ENCODE peak calls at places on chromosomes 16 and 17, in nine cellular contexts. One of them, this sample, is unnamed.

GRCh38 chr16:49533436-49533835 is 159.8 kb downstream of the C16orf78 start:
- DNase-seq in adrenal gland: no peak
- DNase-seq in HCT116: no peak
- DNase-seq in choroid plexus epithelial cell: no peak
- DNase-seq in AG10803: no peak
- DNase-seq in lower lobe of right lung: no peak
- DNase-seq in WERI-Rb-1: no peak
- DNase-seq in left lung: no peak
- DNase-seq in cardiac fibroblast: no peak
- DNase-seq in this sample: no peak

GRCh38 chr16:8864480-8864879 is 4.3 kb downstream of the CARHSP1 start:
- DNase-seq in adrenal gland: no peak
- DNase-seq in HCT116: no peak
- DNase-seq in choroid plexus epithelial cell: no peak
- DNase-seq in AG10803: no peak
- DNase-seq in lower lobe of right lung: no peak
- DNase-seq in WERI-Rb-1: no peak
- DNase-seq in left lung: peak
- DNase-seq in cardiac fibroblast: no peak
- DNase-seq in this sample: no peak

GRCh38 chr16:17803625-17804410 is 333.1 kb upstream of the XYLT1 start:
- DNase-seq in adrenal gland: no peak
- DNase-seq in HCT116: no peak
- DNase-seq in choroid plexus epithelial cell: peak
- DNase-seq in AG10803: peak
- DNase-seq in lower lobe of right lung: no peak
- DNase-seq in WERI-Rb-1: no peak
- DNase-seq in left lung: no peak
- DNase-seq in cardiac fibroblast: peak
- DNase-seq in this sample: peak

GRCh38 chr16:48081656-48082055 is 74.1 kb downstream of the ABCC12 start:
- DNase-seq in adrenal gland: peak
- DNase-seq in HCT116: no peak
- DNase-seq in choroid plexus epithelial cell: peak
- DNase-seq in AG10803: peak
- DNase-seq in lower lobe of right lung: no peak
- DNase-seq in WERI-Rb-1: no peak
- DNase-seq in left lung: no peak
- DNase-seq in cardiac fibroblast: peak
- DNase-seq in this sample: peak

GRCh38 chr17:1629647-1630310 is 1.1 kb upstream of the SLC43A2 start:
- DNase-seq in adrenal gland: peak
- DNase-seq in HCT116: peak
- DNase-seq in choroid plexus epithelial cell: peak
- DNase-seq in AG10803: peak
- DNase-seq in lower lobe of right lung: peak
- DNase-seq in WERI-Rb-1: peak
- DNase-seq in left lung: peak
- DNase-seq in cardiac fibroblast: peak
- DNase-seq in this sample: no peak

GRCh38 chr16:23856345-23856744 is 20.6 kb downstream of the PRKCB start:
- DNase-seq in adrenal gland: no peak
- DNase-seq in HCT116: no peak
- DNase-seq in choroid plexus epithelial cell: no peak
- DNase-seq in AG10803: no peak
- DNase-seq in lower lobe of right lung: no peak
- DNase-seq in WERI-Rb-1: no peak
- DNase-seq in left lung: no peak
- DNase-seq in cardiac fibroblast: no peak
- DNase-seq in this sample: no peak

GRCh38 chr17:9907883-9908648 is 3.0 kb upstream of the RCVRN start:
- DNase-seq in adrenal gland: no peak
- DNase-seq in HCT116: no peak
- DNase-seq in choroid plexus epithelial cell: peak
- DNase-seq in AG10803: no peak
- DNase-seq in lower lobe of right lung: no peak
- DNase-seq in WERI-Rb-1: no peak
- DNase-seq in left lung: no peak
- DNase-seq in cardiac fibroblast: no peak
- DNase-seq in this sample: no peak

GRCh38 chr17:32142857-32143524 is 689 bp downstream of the RHOT1 start:
- DNase-seq in adrenal gland: peak
- DNase-seq in HCT116: peak
- DNase-seq in choroid plexus epithelial cell: peak
- DNase-seq in AG10803: peak
- DNase-seq in lower lobe of right lung: peak
- DNase-seq in WERI-Rb-1: peak
- DNase-seq in left lung: peak
- DNase-seq in cardiac fibroblast: peak
- DNase-seq in this sample: no peak

GRCh38 chr17:12180644-12181261 is 160.1 kb downstream of the MAP2K4 start:
- DNase-seq in adrenal gland: peak
- DNase-seq in HCT116: peak
- DNase-seq in choroid plexus epithelial cell: peak
- DNase-seq in AG10803: peak
- DNase-seq in lower lobe of right lung: no peak
- DNase-seq in WERI-Rb-1: peak
- DNase-seq in left lung: no peak
- DNase-seq in cardiac fibroblast: peak
- DNase-seq in this sample: peak

GRCh38 chr16:11152205-11152604 is 103.8 kb downstream of the SOCS1 start:
- DNase-seq in adrenal gland: no peak
- DNase-seq in HCT116: no peak
- DNase-seq in choroid plexus epithelial cell: no peak
- DNase-seq in AG10803: no peak
- DNase-seq in lower lobe of right lung: no peak
- DNase-seq in WERI-Rb-1: peak
- DNase-seq in left lung: peak
- DNase-seq in cardiac fibroblast: no peak
- DNase-seq in this sample: no peak

GRCh38 chr17:48194097-48194550 is 86.6 kb downstream of the SNX11 start:
- DNase-seq in adrenal gland: no peak
- DNase-seq in HCT116: peak
- DNase-seq in choroid plexus epithelial cell: no peak
- DNase-seq in AG10803: peak
- DNase-seq in lower lobe of right lung: no peak
- DNase-seq in WERI-Rb-1: no peak
- DNase-seq in left lung: no peak
- DNase-seq in cardiac fibroblast: no peak
- DNase-seq in this sample: no peak

GRCh38 chr16:22220714-22221113 is 14.6 kb downstream of the EEF2K start:
- DNase-seq in adrenal gland: peak
- DNase-seq in HCT116: no peak
- DNase-seq in choroid plexus epithelial cell: no peak
- DNase-seq in AG10803: no peak
- DNase-seq in lower lobe of right lung: no peak
- DNase-seq in WERI-Rb-1: no peak
- DNase-seq in left lung: no peak
- DNase-seq in cardiac fibroblast: peak
- DNase-seq in this sample: no peak

GRCh38 chr17:80964859-80965580 is 26.6 kb upstream of the CHMP6 start:
- DNase-seq in adrenal gland: no peak
- DNase-seq in HCT116: no peak
- DNase-seq in choroid plexus epithelial cell: no peak
- DNase-seq in AG10803: no peak
- DNase-seq in lower lobe of right lung: peak
- DNase-seq in WERI-Rb-1: no peak
- DNase-seq in left lung: peak
- DNase-seq in cardiac fibroblast: no peak
- DNase-seq in this sample: no peak

GRCh38 chr17:51662204-51663056 is 402.1 kb downstream of the UTP18 start:
- DNase-seq in adrenal gland: no peak
- DNase-seq in HCT116: no peak
- DNase-seq in choroid plexus epithelial cell: no peak
- DNase-seq in AG10803: no peak
- DNase-seq in lower lobe of right lung: no peak
- DNase-seq in WERI-Rb-1: no peak
- DNase-seq in left lung: no peak
- DNase-seq in cardiac fibroblast: no peak
- DNase-seq in this sample: no peak

GRCh38 chr17:48612456-48612853 is 1.6 kb upstream of the HOXB7 start:
- DNase-seq in adrenal gland: no peak
- DNase-seq in HCT116: no peak
- DNase-seq in choroid plexus epithelial cell: no peak
- DNase-seq in AG10803: no peak
- DNase-seq in lower lobe of right lung: no peak
- DNase-seq in WERI-Rb-1: no peak
- DNase-seq in left lung: no peak
- DNase-seq in cardiac fibroblast: no peak
- DNase-seq in this sample: no peak

GRCh38 chr16:10878644-10879498 is 1.9 kb downstream of the CIITA start:
- DNase-seq in adrenal gland: peak
- DNase-seq in HCT116: no peak
- DNase-seq in choroid plexus epithelial cell: peak
- DNase-seq in AG10803: peak
- DNase-seq in lower lobe of right lung: peak
- DNase-seq in WERI-Rb-1: no peak
- DNase-seq in left lung: peak
- DNase-seq in cardiac fibroblast: peak
- DNase-seq in this sample: no peak

GRCh38 chr17:76623271-76624146 is 20.0 kb downstream of the ST6GALNAC1 start:
- DNase-seq in adrenal gland: peak
- DNase-seq in HCT116: peak
- DNase-seq in choroid plexus epithelial cell: peak
- DNase-seq in AG10803: peak
- DNase-seq in lower lobe of right lung: peak
- DNase-seq in WERI-Rb-1: peak
- DNase-seq in left lung: peak
- DNase-seq in cardiac fibroblast: peak
- DNase-seq in this sample: no peak

DNA sequence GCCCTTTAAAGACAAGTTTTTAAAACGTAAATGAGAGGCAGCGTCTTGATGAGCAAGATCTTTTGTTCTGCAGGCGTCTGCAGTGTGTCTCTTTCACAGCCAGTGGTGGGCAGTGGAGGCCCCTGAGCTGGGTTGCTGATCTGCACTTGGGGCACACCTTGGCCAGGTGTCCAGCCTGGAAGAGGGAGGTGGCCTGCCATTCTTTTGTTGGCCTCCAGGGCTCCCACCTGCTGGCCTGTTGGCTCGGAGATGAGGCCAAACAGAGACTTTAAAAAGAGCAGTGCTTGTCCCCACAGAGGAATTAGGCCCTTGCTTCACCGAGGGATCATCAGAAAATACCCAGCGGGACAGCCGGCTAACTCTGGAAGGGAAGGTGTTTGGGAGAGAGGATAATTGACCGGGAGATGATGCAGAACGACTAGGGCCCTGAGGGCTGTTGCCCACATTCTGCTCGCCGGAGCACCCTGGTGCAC is 145.9 kb upstream of the PLCG2 start:
- DNase-seq in adrenal gland: no peak
- DNase-seq in HCT116: no peak
- DNase-seq in choroid plexus epithelial cell: no peak
- DNase-seq in AG10803: no peak
- DNase-seq in lower lobe of right lung: no peak
- DNase-seq in WERI-Rb-1: peak
- DNase-seq in left lung: peak
- DNase-seq in cardiac fibroblast: no peak
- DNase-seq in this sample: no peak
- H3K4me3 ChIP-seq in adrenal gland: no peak
- H3K4me3 ChIP-seq in HCT116: peak
- H3K4me3 ChIP-seq in choroid plexus epithelial cell: no peak
- H3K4me3 ChIP-seq in AG10803: no peak
- H3K4me3 ChIP-seq in lower lobe of right lung: no peak
- H3K4me3 ChIP-seq in WERI-Rb-1: no peak
- H3K4me3 ChIP-seq in left lung: no peak
- H3K4me3 ChIP-seq in cardiac fibroblast: no peak
- H3K4me3 ChIP-seq in this sample: no peak

GRCh38 chr16:12558641-12559040 is 245.0 kb downstream of the CPPED1 start:
- DNase-seq in adrenal gland: no peak
- DNase-seq in HCT116: no peak
- DNase-seq in choroid plexus epithelial cell: no peak
- DNase-seq in AG10803: no peak
- DNase-seq in lower lobe of right lung: no peak
- DNase-seq in WERI-Rb-1: no peak
- DNase-seq in left lung: no peak
- DNase-seq in cardiac fibroblast: no peak
- DNase-seq in this sample: no peak
- TF ChIP-seq CTCF in adrenal gland: no peak
- TF ChIP-seq CTCF in HCT116: peak
- TF ChIP-seq CTCF in choroid plexus epithelial cell: no peak
- TF ChIP-seq CTCF in AG10803: no peak
- TF ChIP-seq CTCF in lower lobe of right lung: no peak
- TF ChIP-seq CTCF in WERI-Rb-1: no peak
- TF ChIP-seq CTCF in left lung: no peak
- TF ChIP-seq CTCF in cardiac fibroblast: no peak
- TF ChIP-seq CTCF in this sample: no peak

GRCh38 chr17:28722413-28723158 is 2.8 kb downstream of the RPL23A start:
- DNase-seq in adrenal gland: no peak
- DNase-seq in HCT116: no peak
- DNase-seq in choroid plexus epithelial cell: no peak
- DNase-seq in AG10803: no peak
- DNase-seq in lower lobe of right lung: no peak
- DNase-seq in WERI-Rb-1: no peak
- DNase-seq in left lung: peak
- DNase-seq in cardiac fibroblast: no peak
- DNase-seq in this sample: no peak

GRCh38 chr17:28725166-28725659 is 820 bp downstream of the TLCD1 start:
- DNase-seq in adrenal gland: no peak
- DNase-seq in HCT116: peak
- DNase-seq in choroid plexus epithelial cell: peak
- DNase-seq in AG10803: peak
- DNase-seq in lower lobe of right lung: no peak
- DNase-seq in WERI-Rb-1: peak
- DNase-seq in left lung: peak
- DNase-seq in cardiac fibroblast: peak
- DNase-seq in this sample: no peak

GRCh38 chr17:28725660-28726395 is at the start of gene TLCD1:
- DNase-seq in adrenal gland: peak
- DNase-seq in HCT116: no peak
- DNase-seq in choroid plexus epithelial cell: peak
- DNase-seq in AG10803: peak
- DNase-seq in lower lobe of right lung: peak
- DNase-seq in WERI-Rb-1: peak
- DNase-seq in left lung: peak
- DNase-seq in cardiac fibroblast: peak
- DNase-seq in this sample: no peak

GRCh38 chr17:28724500-28725165 is 1.4 kb downstream of the TLCD1 start:
- DNase-seq in adrenal gland: no peak
- DNase-seq in HCT116: no peak
- DNase-seq in choroid plexus epithelial cell: no peak
- DNase-seq in AG10803: no peak
- DNase-seq in lower lobe of right lung: no peak
- DNase-seq in WERI-Rb-1: no peak
- DNase-seq in left lung: no peak
- DNase-seq in cardiac fibroblast: no peak
- DNase-seq in this sample: no peak

GRCh38 chr17:28723159-28723835 is 2.7 kb downstream of the TLCD1 start:
- DNase-seq in adrenal gland: no peak
- DNase-seq in HCT116: no peak
- DNase-seq in choroid plexus epithelial cell: no peak
- DNase-seq in AG10803: no peak
- DNase-seq in lower lobe of right lung: no peak
- DNase-seq in WERI-Rb-1: no peak
- DNase-seq in left lung: no peak
- DNase-seq in cardiac fibroblast: no peak
- DNase-seq in this sample: no peak
- H3K4me3 ChIP-seq in adrenal gland: no peak
- H3K4me3 ChIP-seq in HCT116: peak
- H3K4me3 ChIP-seq in choroid plexus epithelial cell: no peak
- H3K4me3 ChIP-seq in AG10803: no peak
- H3K4me3 ChIP-seq in lower lobe of right lung: no peak
- H3K4me3 ChIP-seq in WERI-Rb-1: no peak
- H3K4me3 ChIP-seq in left lung: peak
- H3K4me3 ChIP-seq in cardiac fibroblast: no peak
- H3K4me3 ChIP-seq in this sample: peak

GRCh38 chr17:68169840-68170239 is 78.0 kb upstream of the AMZ2 start:
- DNase-seq in adrenal gland: no peak
- DNase-seq in HCT116: no peak
- DNase-seq in choroid plexus epithelial cell: no peak
- DNase-seq in AG10803: no peak
- DNase-seq in lower lobe of right lung: no peak
- DNase-seq in WERI-Rb-1: no peak
- DNase-seq in left lung: no peak
- DNase-seq in cardiac fibroblast: no peak
- DNase-seq in this sample: no peak
- TF ChIP-seq CTCF in adrenal gland: no peak
- TF ChIP-seq CTCF in HCT116: no peak
- TF ChIP-seq CTCF in choroid plexus epithelial cell: no peak
- TF ChIP-seq CTCF in AG10803: no peak
- TF ChIP-seq CTCF in lower lobe of right lung: no peak
- TF ChIP-seq CTCF in WERI-Rb-1: no peak
- TF ChIP-seq CTCF in left lung: no peak
- TF ChIP-seq CTCF in cardiac fibroblast: no peak
- TF ChIP-seq CTCF in this sample: no peak

This sample was measured in HFF-Myc.